ENCODE peak calls at places on chromosome 1, in six cellular contexts. G is T-helper 22 cell; P is fibroblast of mammary gland; X is fibroblast of the conjunctiva; F is A549; J is activated naive CD8-positive, alpha-beta T cell treated with anti-CD3 and anti-CD28 coated beads for 36 hours. H is an unnamed sample.

GRCh38 chr1:205633421-205633976 is 1.7 kb upstream of the ELK4 start:
- DNase-seq in P (peak), J (no peak), X (no peak), G (no peak), F (no peak), H (no peak)

GRCh38 chr1:209417761-209418160 is 165.8 kb upstream of the CAMK1G start:
- DNase-seq in G (no peak), P (no peak), F (no peak), X (no peak), J (no peak), H (no peak)

GRCh38 chr1:247373721-247374141 is 42.1 kb upstream of the ZNF496 start:
- DNase-seq in G (peak), X (no peak), J (peak), F (no peak), P (peak), H (peak)

GRCh38 chr1:41622859-41623732 is 138.6 kb upstream of the EDN2 start:
- DNase-seq in G (no peak), X (no peak), J (no peak), P (no peak), F (no peak), H (no peak)

GRCh38 chr1:41073971-41074370 is 52.4 kb upstream of the SLFNL1 start:
- DNase-seq in F (peak), J (no peak), G (no peak), P (peak), X (no peak), H (no peak)

GRCh38 chr1:205064741-205065316 is 19.4 kb downstream of the TMEM81 start:
- DNase-seq in J (no peak), G (no peak), P (no peak), F (no peak), X (no peak), H (no peak)

GRCh38 chr1:162230096-162230495 is 146.6 kb downstream of the SPATA46 start:
- DNase-seq in J (no peak), F (peak), P (peak), G (no peak), X (no peak), H (no peak)

GRCh38 chr1:229608590-229608989 is 17.3 kb downstream of the TAF5L start:
- DNase-seq in X (no peak), G (no peak), J (no peak), P (no peak), F (no peak), H (no peak)

GRCh38 chr1:167400359-167400953 is 117.9 kb downstream of the CD247 start:
- DNase-seq in F (no peak), G (no peak), J (no peak), X (no peak), P (no peak), H (no peak)

GRCh38 chr1:170414989-170415733 is 116.8 kb upstream of the GORAB start:
- DNase-seq in P (peak), G (no peak), F (no peak), X (peak), J (no peak), H (no peak)

GRCh38 chr1:201791775-201792166 is 37.2 kb upstream of the IPO9 start:
- DNase-seq in F (no peak), X (no peak), G (no peak), P (peak), J (no peak), H (no peak)

GRCh38 chr1:26161408-26162219 is 2.7 kb downstream of the FAM110D start:
- DNase-seq in P (peak), F (peak), G (no peak), X (no peak), J (peak), H (peak)

GRCh38 chr1:8547791-8548190 is 229.9 kb downstream of the SLC45A1 start:
- DNase-seq in G (no peak), J (no peak), P (no peak), F (no peak), X (no peak), H (no peak)

GRCh38 chr1:22328331-22329170 is 123.1 kb upstream of the ZBTB40 start:
- DNase-seq in G (no peak), F (no peak), P (no peak), X (no peak), J (no peak), H (no peak)

GRCh38 chr1:57163332-57163731 is 197.5 kb upstream of the C8B start:
- DNase-seq in J (no peak), G (no peak), P (no peak), F (no peak), X (no peak), H (no peak)

GRCh38 chr1:94281361-94282142 is 44.2 kb upstream of the ARHGAP29 start:
- DNase-seq in X (no peak), P (peak), F (no peak), J (no peak), G (no peak), H (no peak)

GRCh38 chr1:229844675-229845074 is 218.6 kb downstream of the URB2 start:
- DNase-seq in G (no peak), P (peak), J (no peak), X (no peak), F (no peak), H (no peak)

GRCh38 chr1:224380003-224380402 is 23.3 kb downstream of the CNIH4 start:
- DNase-seq in F (no peak), P (no peak), J (peak), X (no peak), G (peak), H (peak)

GRCh38 chr1:228377664-228378452 is 28.8 kb downstream of the TRIM11 start:
- DNase-seq in F (no peak), X (no peak), G (no peak), P (no peak), J (peak), H (no peak)

H was measured in effector memory CD4-positive, alpha-beta T cell.